ENCODE peak calls at places on chromosome 11, in ten cellular contexts. J, E, U, Y, K, Z, G, B, P and N are unnamed samples.

GRCh38 chr11:104573431-104573830 is 324.8 kb downstream of the CASP12 start:
- DNase-seq in J (no peak), E (no peak), U (no peak), Y (no peak), K (no peak), Z (no peak), G (no peak), B (no peak), P (no peak), N (no peak)

GRCh38 chr11:47335733-47336132 is 16.8 kb downstream of the MYBPC3 start:
- DNase-seq in J (no peak), E (no peak), U (no peak), Y (no peak), K (no peak), Z (no peak), G (no peak), B (no peak), P (no peak), N (no peak)

GRCh38 chr11:119664701-119665420 is 64.1 kb downstream of the NECTIN1 start:
- DNase-seq in J (no peak), E (no peak), U (no peak), Y (no peak), K (no peak), Z (no peak), G (no peak), B (no peak), P (no peak), N (no peak)

GRCh38 chr11:65504671-65505433 is 6.0 kb downstream of the MALAT1 start:
- DNase-seq in J (no peak), E (no peak), U (no peak), Y (no peak), K (no peak), Z (no peak), G (no peak), B (no peak), P (no peak), N (no peak)

GRCh38 chr11:13861411-13861810 is 101.1 kb upstream of the SPON1 start:
- DNase-seq in J (no peak), E (no peak), U (no peak), Y (no peak), K (no peak), Z (no peak), G (no peak), B (no peak), P (no peak), N (no peak)

GRCh38 chr11:38014405-38014804 is 1416.4 kb upstream of the RAG2 start:
- DNase-seq in J (no peak), E (no peak), U (no peak), Y (no peak), K (no peak), Z (no peak), G (peak; percentile 29), B (no peak), P (no peak), N (no peak)

GRCh38 chr11:67563354-67564114 is 20.1 kb upstream of the GSTP1 start:
- DNase-seq in J (no peak), E (no peak), U (no peak), Y (no peak), K (no peak), Z (no peak), G (no peak), B (no peak), P (no peak), N (peak; percentile 71)

GRCh38 chr11:14258177-14258935 is 100.6 kb downstream of the RRAS2 start:
- DNase-seq in J (no peak), E (no peak), U (no peak), Y (peak; percentile 27), K (no peak), Z (no peak), G (no peak), B (no peak), P (peak; percentile 1), N (no peak)

GRCh38 chr11:108239076-108239475 is 16.2 kb downstream of the ATM start:
- DNase-seq in J (no peak), E (no peak), U (no peak), Y (no peak), K (no peak), Z (no peak), G (no peak), B (no peak), P (no peak), N (no peak)

GRCh38 chr11:67287355-67288197 is 1.5 kb upstream of the ANKRD13D start:
- DNase-seq in J (no peak), E (no peak), U (no peak), Y (peak; percentile 80), K (no peak), Z (no peak), G (no peak), B (no peak), P (no peak), N (no peak)

GRCh38 chr11:64622681-64623080 is 31.7 kb downstream of the SLC22A12 start:
- DNase-seq in J (no peak), E (no peak), U (no peak), Y (no peak), K (no peak), Z (no peak), G (no peak), B (no peak), P (no peak), N (no peak)

GRCh38 chr11:119371067-119371601 is 10.4 kb downstream of the USP2 start:
- DNase-seq in J (no peak), E (no peak), U (no peak), Y (no peak), K (no peak), Z (no peak), G (no peak), B (no peak), P (no peak), N (no peak)

GRCh38 chr11:102111787-102112653 is 1.8 kb downstream of the YAP1 start:
- DNase-seq in J (no peak), E (no peak), U (no peak), Y (no peak), K (no peak), Z (no peak), G (no peak), B (no peak), P (no peak), N (no peak)

GRCh38 chr11:132037467-132037862 is 667.0 kb downstream of the NTM start:
- DNase-seq in J (no peak), E (no peak), U (no peak), Y (no peak), K (no peak), Z (no peak), G (no peak), B (no peak), P (no peak), N (no peak)

GRCh38 chr11:63767415-63768231 is 952 bp downstream of the ZFTA start:
- DNase-seq in J (peak; percentile 69), E (peak; percentile 92), U (peak; percentile 82), Y (peak; percentile 61), K (no peak), Z (peak; percentile 41), G (no peak), B (no peak), P (no peak), N (peak; percentile 81)

GRCh38 chr11:45959851-45960250 is 37.4 kb downstream of the LARGE2 start:
- DNase-seq in J (no peak), E (no peak), U (no peak), Y (no peak), K (no peak), Z (no peak), G (no peak), B (no peak), P (no peak), N (no peak)

GRCh38 chr11:76241243-76242000 is 35.1 kb upstream of the WNT11 start:
- DNase-seq in J (no peak), E (no peak), U (no peak), Y (no peak), K (no peak), Z (no peak), G (no peak), B (no peak), P (no peak), N (no peak)

GRCh38 chr11:71447791-71448256 is 369 bp downstream of the DHCR7 start:
- DNase-seq in J (peak; percentile 52), E (no peak), U (peak; percentile 65), Y (peak; percentile 63), K (peak; percentile 61), Z (peak; percentile 32), G (no peak), B (peak; percentile 11), P (no peak), N (peak; percentile 33)

GRCh38 chr11:88626216-88626615 is 288.7 kb upstream of the CTSC start:
- DNase-seq in J (no peak), E (no peak), U (no peak), Y (no peak), K (no peak), Z (no peak), G (no peak), B (no peak), P (no peak), N (no peak)

GRCh38 chr11:64990222-64990918 is 6.4 kb downstream of the BATF2 start:
- DNase-seq in J (no peak), E (peak; percentile 87), U (no peak), Y (no peak), K (no peak), Z (no peak), G (no peak), B (no peak), P (no peak), N (peak; percentile 6)

GRCh38 chr11:66689661-66690590 is 12.2 kb upstream of the RBM4B start:
- DNase-seq in J (no peak), E (no peak), U (peak; percentile 9), Y (no peak), K (no peak), Z (no peak), G (no peak), B (no peak), P (no peak), N (no peak)

GRCh38 chr11:84522331-84522730 is 1104.8 kb downstream of the DLG2 start:
- DNase-seq in J (no peak), E (no peak), U (no peak), Y (no peak), K (no peak), Z (no peak), G (no peak), B (no peak), P (no peak), N (no peak)

GRCh38 chr11:86183694-86184093 is 60.9 kb upstream of the EED start:
- DNase-seq in J (no peak), E (no peak), U (no peak), Y (peak; percentile 60), K (no peak), Z (no peak), G (no peak), B (no peak), P (no peak), N (no peak)

GRCh38 chr11:35771722-35772121 is 109.1 kb downstream of the TRIM44 start:
- DNase-seq in J (no peak), E (no peak), U (no peak), Y (no peak), K (no peak), Z (no peak), G (no peak), B (no peak), P (no peak), N (no peak)

GRCh38 chr11:43222215-43222614 is 89.6 kb upstream of the API5 start:
- DNase-seq in J (no peak), E (no peak), U (no peak), Y (no peak), K (no peak), Z (no peak), G (no peak), B (no peak), P (no peak), N (no peak)

GRCh38 chr11:93000511-93001476 is 31.3 kb downstream of the MTNR1B start:
- DNase-seq in J (no peak), E (no peak), U (no peak), Y (no peak), K (no peak), Z (no peak), G (no peak), B (no peak), P (no peak), N (no peak)

GRCh38 chr11:68012044-68012842 is 2.1 kb downstream of the ALDH3B1 start:
- DNase-seq in J (no peak), E (no peak), U (no peak), Y (no peak), K (no peak), Z (no peak), G (no peak), B (no peak), P (no peak), N (no peak)

GRCh38 chr11:13076961-13077360 is 67.8 kb downstream of the RASSF10 start:
- DNase-seq in J (no peak), E (no peak), U (no peak), Y (no peak), K (no peak), Z (no peak), G (no peak), B (no peak), P (no peak), N (no peak)